ENCODE peak calls at places on chromosomes 16 and 17, in five cellular contexts. One of them, this sample, is unnamed.
A peak's percentile ranks its signal among the peaks of the same experiment; 100 is the strongest.

GRCh38 chr17:75009139-75009724 is 3.2 kb upstream of the MRPL58 start:
- DNase-seq in GM12865: no peak
- DNase-seq in hepatic stellate cell: no peak
- DNase-seq in lung microvascular endothelial cell: no peak
- DNase-seq in Calu3: no peak
- DNase-seq in this sample: no peak

GRCh38 chr17:32876414-32877163 is at the start of gene MYO1D:
- DNase-seq in GM12865: peak; percentile 67
- DNase-seq in hepatic stellate cell: peak; percentile 40
- DNase-seq in lung microvascular endothelial cell: peak; percentile 62
- DNase-seq in Calu3: peak; percentile 83
- DNase-seq in this sample: peak; percentile 67

GRCh38 chr17:8320990-8321389 is 10.9 kb downstream of the ARHGEF15 start:
- DNase-seq in GM12865: peak; percentile 22
- DNase-seq in hepatic stellate cell: no peak
- DNase-seq in lung microvascular endothelial cell: no peak
- DNase-seq in Calu3: no peak
- DNase-seq in this sample: no peak

GRCh38 chr16:14672403-14672971 is 21.6 kb downstream of the PLA2G10 start:
- DNase-seq in GM12865: peak; percentile 81
- DNase-seq in hepatic stellate cell: no peak
- DNase-seq in lung microvascular endothelial cell: no peak
- DNase-seq in Calu3: peak; percentile 15
- DNase-seq in this sample: no peak

GRCh38 chr17:11326492-11326891 is 85.5 kb downstream of the SHISA6 start:
- DNase-seq in GM12865: no peak
- DNase-seq in hepatic stellate cell: no peak
- DNase-seq in lung microvascular endothelial cell: no peak
- DNase-seq in Calu3: no peak
- DNase-seq in this sample: no peak

GRCh38 chr16:35147556-35148504 is 1688.4 kb downstream of the TP53TG3F start:
- DNase-seq in GM12865: no peak
- DNase-seq in hepatic stellate cell: no peak
- DNase-seq in lung microvascular endothelial cell: no peak
- DNase-seq in Calu3: no peak
- DNase-seq in this sample: no peak

GRCh38 chr17:73533127-73533526 is 111.1 kb downstream of the SDK2 start:
- DNase-seq in GM12865: no peak
- DNase-seq in hepatic stellate cell: no peak
- DNase-seq in lung microvascular endothelial cell: no peak
- DNase-seq in Calu3: no peak
- DNase-seq in this sample: no peak

GRCh38 chr17:57948555-57949420 is 6.4 kb downstream of the CUEDC1 start:
- DNase-seq in GM12865: peak; percentile 42
- DNase-seq in hepatic stellate cell: peak; percentile 90
- DNase-seq in lung microvascular endothelial cell: no peak
- DNase-seq in Calu3: peak; percentile 61
- DNase-seq in this sample: no peak

GRCh38 chr17:78821961-78822360 is 18.7 kb downstream of the USP36 start:
- DNase-seq in GM12865: no peak
- DNase-seq in hepatic stellate cell: no peak
- DNase-seq in lung microvascular endothelial cell: no peak
- DNase-seq in Calu3: no peak
- DNase-seq in this sample: no peak

GRCh38 chr16:5873221-5873620 is 775.6 kb upstream of the EEF2KMT start:
- DNase-seq in GM12865: no peak
- DNase-seq in hepatic stellate cell: no peak
- DNase-seq in lung microvascular endothelial cell: no peak
- DNase-seq in Calu3: no peak
- DNase-seq in this sample: no peak

GRCh38 chr17:62824290-62825135 is 16.4 kb upstream of the MARCHF10 start:
- DNase-seq in GM12865: no peak
- DNase-seq in hepatic stellate cell: peak; percentile 69
- DNase-seq in lung microvascular endothelial cell: peak; percentile 64
- DNase-seq in Calu3: peak; percentile 32
- DNase-seq in this sample: no peak

GRCh38 chr17:7587831-7588230 is 2.1 kb downstream of the SOX15 start:
- DNase-seq in GM12865: no peak
- DNase-seq in hepatic stellate cell: no peak
- DNase-seq in lung microvascular endothelial cell: no peak
- DNase-seq in Calu3: no peak
- DNase-seq in this sample: no peak

GRCh38 chr16:82835487-82836160 is 208.9 kb downstream of the CDH13 start:
- DNase-seq in GM12865: no peak
- DNase-seq in hepatic stellate cell: no peak
- DNase-seq in lung microvascular endothelial cell: no peak
- DNase-seq in Calu3: no peak
- DNase-seq in this sample: no peak

GRCh38 chr16:49902908-49903307 is 47.0 kb upstream of the ZNF423 start:
- DNase-seq in GM12865: no peak
- DNase-seq in hepatic stellate cell: no peak
- DNase-seq in lung microvascular endothelial cell: no peak
- DNase-seq in Calu3: no peak
- DNase-seq in this sample: no peak

GRCh38 chr16:81521141-81521626 is 76.6 kb downstream of the CMIP start:
- DNase-seq in GM12865: peak; percentile 89
- DNase-seq in hepatic stellate cell: no peak
- DNase-seq in lung microvascular endothelial cell: peak; percentile 29
- DNase-seq in Calu3: no peak
- DNase-seq in this sample: no peak

This sample was measured in NCI-H2107.